ENCODE peak calls at places on chromosomes 3 and 15, in eight cellular contexts. One of them, this sample, is unnamed.
A peak's percentile ranks its signal among the peaks of the same experiment; 100 is the strongest.

GRCh38 chr3:17130956-17131355 is 246.2 kb downstream of the PLCL2 start:
- DNase-seq in HCT116: no peak
- DNase-seq in left ventricle myocardium inferior: no peak
- DNase-seq in cardiac muscle cell: no peak
- DNase-seq in mammary epithelial cell: no peak
- DNase-seq in uterus: no peak
- DNase-seq in HL-60: no peak
- DNase-seq in brain microvascular endothelial cell: no peak
- DNase-seq in this sample: no peak

GRCh38 chr3:126051234-126051633 is 32.7 kb downstream of the SLC41A3 start:
- DNase-seq in HCT116: no peak
- DNase-seq in left ventricle myocardium inferior: no peak
- DNase-seq in cardiac muscle cell: no peak
- DNase-seq in mammary epithelial cell: no peak
- DNase-seq in uterus: no peak
- DNase-seq in HL-60: no peak
- DNase-seq in brain microvascular endothelial cell: no peak
- DNase-seq in this sample: no peak

GRCh38 chr3:64150527-64151238 is 74.6 kb downstream of the PRICKLE2 start:
- DNase-seq in HCT116: no peak
- DNase-seq in left ventricle myocardium inferior: peak; percentile 63
- DNase-seq in cardiac muscle cell: peak; percentile 28
- DNase-seq in mammary epithelial cell: no peak
- DNase-seq in uterus: peak; percentile 35
- DNase-seq in HL-60: no peak
- DNase-seq in brain microvascular endothelial cell: peak; percentile 98
- DNase-seq in this sample: peak; percentile 64

GRCh38 chr15:65986416-65986815 is 117.1 kb downstream of the RAB11A start:
- DNase-seq in HCT116: no peak
- DNase-seq in left ventricle myocardium inferior: no peak
- DNase-seq in cardiac muscle cell: no peak
- DNase-seq in mammary epithelial cell: no peak
- DNase-seq in uterus: no peak
- DNase-seq in HL-60: no peak
- DNase-seq in brain microvascular endothelial cell: no peak
- DNase-seq in this sample: no peak

GRCh38 chr15:29859981-29860745 is 37.9 kb upstream of the TJP1 start:
- DNase-seq in HCT116: no peak
- DNase-seq in left ventricle myocardium inferior: no peak
- DNase-seq in cardiac muscle cell: no peak
- DNase-seq in mammary epithelial cell: peak; percentile 70
- DNase-seq in uterus: no peak
- DNase-seq in HL-60: no peak
- DNase-seq in brain microvascular endothelial cell: peak; percentile 69
- DNase-seq in this sample: no peak

GRCh38 chr3:55180161-55180560 is 252.3 kb upstream of the LRTM1 start:
- DNase-seq in HCT116: no peak
- DNase-seq in left ventricle myocardium inferior: no peak
- DNase-seq in cardiac muscle cell: no peak
- DNase-seq in mammary epithelial cell: no peak
- DNase-seq in uterus: no peak
- DNase-seq in HL-60: no peak
- DNase-seq in brain microvascular endothelial cell: no peak
- DNase-seq in this sample: no peak

GRCh38 chr3:39808467-39809180 is 785 bp upstream of the MYRIP start:
- DNase-seq in HCT116: no peak
- DNase-seq in left ventricle myocardium inferior: no peak
- DNase-seq in cardiac muscle cell: peak; percentile 61
- DNase-seq in mammary epithelial cell: no peak
- DNase-seq in uterus: no peak
- DNase-seq in HL-60: no peak
- DNase-seq in brain microvascular endothelial cell: no peak
- DNase-seq in this sample: no peak

GRCh38 chr3:97979610-97980009 is 7.4 kb upstream of the RIOX2 start:
- DNase-seq in HCT116: no peak
- DNase-seq in left ventricle myocardium inferior: peak; percentile 43
- DNase-seq in cardiac muscle cell: peak; percentile 73
- DNase-seq in mammary epithelial cell: no peak
- DNase-seq in uterus: no peak
- DNase-seq in HL-60: no peak
- DNase-seq in brain microvascular endothelial cell: no peak
- DNase-seq in this sample: no peak

GRCh38 chr3:78281381-78281780 is 1241.5 kb downstream of the ROBO2 start:
- DNase-seq in HCT116: no peak
- DNase-seq in left ventricle myocardium inferior: no peak
- DNase-seq in cardiac muscle cell: no peak
- DNase-seq in mammary epithelial cell: no peak
- DNase-seq in uterus: no peak
- DNase-seq in HL-60: no peak
- DNase-seq in brain microvascular endothelial cell: no peak
- DNase-seq in this sample: no peak

GRCh38 chr15:86001200-86001599 is 78.5 kb upstream of the AGBL1 start:
- DNase-seq in HCT116: no peak
- DNase-seq in left ventricle myocardium inferior: no peak
- DNase-seq in cardiac muscle cell: no peak
- DNase-seq in mammary epithelial cell: peak; percentile 89
- DNase-seq in uterus: peak; percentile 25
- DNase-seq in HL-60: no peak
- DNase-seq in brain microvascular endothelial cell: no peak
- DNase-seq in this sample: no peak

GRCh38 chr15:29688981-29689723 is 133.1 kb downstream of the TJP1 start:
- DNase-seq in HCT116: no peak
- DNase-seq in left ventricle myocardium inferior: no peak
- DNase-seq in cardiac muscle cell: no peak
- DNase-seq in mammary epithelial cell: no peak
- DNase-seq in uterus: peak; percentile 11
- DNase-seq in HL-60: no peak
- DNase-seq in brain microvascular endothelial cell: no peak
- DNase-seq in this sample: no peak

GRCh38 chr15:29938701-29939340 is 116.6 kb upstream of the TJP1 start:
- DNase-seq in HCT116: no peak
- DNase-seq in left ventricle myocardium inferior: no peak
- DNase-seq in cardiac muscle cell: no peak
- DNase-seq in mammary epithelial cell: no peak
- DNase-seq in uterus: no peak
- DNase-seq in HL-60: no peak
- DNase-seq in brain microvascular endothelial cell: no peak
- DNase-seq in this sample: no peak

GRCh38 chr3:61730058-61730457 is 168.7 kb downstream of the PTPRG start:
- DNase-seq in HCT116: no peak
- DNase-seq in left ventricle myocardium inferior: no peak
- DNase-seq in cardiac muscle cell: no peak
- DNase-seq in mammary epithelial cell: no peak
- DNase-seq in uterus: no peak
- DNase-seq in HL-60: no peak
- DNase-seq in brain microvascular endothelial cell: no peak
- DNase-seq in this sample: no peak

GRCh38 chr3:160677459-160677901 is 520 bp downstream of the ARL14 start:
- DNase-seq in HCT116: no peak
- DNase-seq in left ventricle myocardium inferior: no peak
- DNase-seq in cardiac muscle cell: no peak
- DNase-seq in mammary epithelial cell: peak; percentile 30
- DNase-seq in uterus: no peak
- DNase-seq in HL-60: no peak
- DNase-seq in brain microvascular endothelial cell: peak; percentile 29
- DNase-seq in this sample: no peak

GRCh38 chr15:77504310-77504709 is 83.6 kb downstream of the HMG20A start:
- DNase-seq in HCT116: no peak
- DNase-seq in left ventricle myocardium inferior: no peak
- DNase-seq in cardiac muscle cell: no peak
- DNase-seq in mammary epithelial cell: no peak
- DNase-seq in uterus: no peak
- DNase-seq in HL-60: no peak
- DNase-seq in brain microvascular endothelial cell: no peak
- DNase-seq in this sample: no peak

DNA sequence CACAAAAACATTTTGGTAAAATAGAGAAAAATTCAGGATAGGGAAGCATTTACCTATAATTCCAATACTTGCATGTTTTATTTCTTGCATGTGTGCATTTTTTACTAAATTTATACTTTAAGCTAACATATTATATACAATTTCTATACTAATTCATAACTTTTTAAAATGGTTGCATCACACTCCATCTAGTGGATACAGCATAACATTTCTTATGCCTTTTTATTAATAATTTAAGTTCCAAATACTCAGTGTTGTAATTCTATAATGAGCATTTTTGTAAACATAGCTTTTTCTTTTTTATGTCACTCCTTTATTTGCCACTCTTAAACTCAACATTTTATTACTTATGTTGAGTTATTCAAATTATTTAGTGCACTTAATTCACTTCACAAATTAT is 477.7 kb downstream of the ZBBX start:
- DNase-seq in HCT116: no peak
- DNase-seq in left ventricle myocardium inferior: no peak
- DNase-seq in cardiac muscle cell: no peak
- DNase-seq in mammary epithelial cell: no peak
- DNase-seq in uterus: no peak
- DNase-seq in HL-60: no peak
- DNase-seq in brain microvascular endothelial cell: no peak
- DNase-seq in this sample: no peak
- TF ChIP-seq CTCF in HCT116: peak; percentile 35
- TF ChIP-seq CTCF in left ventricle myocardium inferior: no peak
- TF ChIP-seq CTCF in cardiac muscle cell: no peak
- TF ChIP-seq CTCF in mammary epithelial cell: peak; percentile 19
- TF ChIP-seq CTCF in uterus: no peak
- TF ChIP-seq CTCF in HL-60: no peak
- TF ChIP-seq CTCF in brain microvascular endothelial cell: no peak
- TF ChIP-seq CTCF in this sample: peak; percentile 12

GRCh38 chr3:197285557-197285956 is 12.9 kb downstream of the DLG1 start:
- DNase-seq in HCT116: no peak
- DNase-seq in left ventricle myocardium inferior: no peak
- DNase-seq in cardiac muscle cell: no peak
- DNase-seq in mammary epithelial cell: no peak
- DNase-seq in uterus: no peak
- DNase-seq in HL-60: no peak
- DNase-seq in brain microvascular endothelial cell: no peak
- DNase-seq in this sample: no peak

GRCh38 chr3:197278933-197279332 is 19.5 kb downstream of the DLG1 start:
- DNase-seq in HCT116: no peak
- DNase-seq in left ventricle myocardium inferior: no peak
- DNase-seq in cardiac muscle cell: no peak
- DNase-seq in mammary epithelial cell: no peak
- DNase-seq in uterus: no peak
- DNase-seq in HL-60: no peak
- DNase-seq in brain microvascular endothelial cell: no peak
- DNase-seq in this sample: no peak

GRCh38 chr3:197281849-197282248 is 16.6 kb downstream of the DLG1 start:
- DNase-seq in HCT116: no peak
- DNase-seq in left ventricle myocardium inferior: no peak
- DNase-seq in cardiac muscle cell: no peak
- DNase-seq in mammary epithelial cell: no peak
- DNase-seq in uterus: no peak
- DNase-seq in HL-60: no peak
- DNase-seq in brain microvascular endothelial cell: no peak
- DNase-seq in this sample: no peak

GRCh38 chr3:197280156-197280555 is 18.3 kb downstream of the DLG1 start:
- DNase-seq in HCT116: no peak
- DNase-seq in left ventricle myocardium inferior: no peak
- DNase-seq in cardiac muscle cell: no peak
- DNase-seq in mammary epithelial cell: no peak
- DNase-seq in uterus: no peak
- DNase-seq in HL-60: no peak
- DNase-seq in brain microvascular endothelial cell: no peak
- DNase-seq in this sample: no peak
- H3K27ac ChIP-seq in HCT116: no peak overlapping the region
- H3K27ac ChIP-seq in left ventricle myocardium inferior: no peak overlapping the region
- H3K27ac ChIP-seq in cardiac muscle cell: no peak overlapping the region
- H3K27ac ChIP-seq in mammary epithelial cell: no peak overlapping the region
- H3K27ac ChIP-seq in uterus: no peak overlapping the region
- H3K27ac ChIP-seq in HL-60: no peak overlapping the region
- H3K27ac ChIP-seq in brain microvascular endothelial cell: no peak overlapping the region
- H3K27ac ChIP-seq in this sample: no peak overlapping the region

GRCh38 chr15:99103279-99103678 is 1.6 kb upstream of the SYNM start:
- DNase-seq in HCT116: no peak
- DNase-seq in left ventricle myocardium inferior: no peak
- DNase-seq in cardiac muscle cell: no peak
- DNase-seq in mammary epithelial cell: no peak
- DNase-seq in uterus: peak; percentile 6
- DNase-seq in HL-60: no peak
- DNase-seq in brain microvascular endothelial cell: no peak
- DNase-seq in this sample: no peak

GRCh38 chr15:99102332-99103235 is 2.3 kb upstream of the SYNM start:
- DNase-seq in HCT116: no peak
- DNase-seq in left ventricle myocardium inferior: no peak
- DNase-seq in cardiac muscle cell: no peak
- DNase-seq in mammary epithelial cell: no peak
- DNase-seq in uterus: peak; percentile 11
- DNase-seq in HL-60: no peak
- DNase-seq in brain microvascular endothelial cell: no peak
- DNase-seq in this sample: no peak

GRCh38 chr15:99106417-99107220 is 1.7 kb downstream of the SYNM start:
- DNase-seq in HCT116: no peak
- DNase-seq in left ventricle myocardium inferior: peak; percentile 66
- DNase-seq in cardiac muscle cell: no peak
- DNase-seq in mammary epithelial cell: no peak
- DNase-seq in uterus: no peak
- DNase-seq in HL-60: no peak
- DNase-seq in brain microvascular endothelial cell: peak; percentile 44
- DNase-seq in this sample: no peak

GRCh38 chr15:99105516-99106341 is 849 bp downstream of the SYNM start:
- DNase-seq in HCT116: no peak
- DNase-seq in left ventricle myocardium inferior: peak; percentile 53
- DNase-seq in cardiac muscle cell: peak; percentile 72
- DNase-seq in mammary epithelial cell: peak; percentile 75
- DNase-seq in uterus: peak; percentile 36
- DNase-seq in HL-60: peak; percentile 21
- DNase-seq in brain microvascular endothelial cell: peak; percentile 26
- DNase-seq in this sample: peak; percentile 53

GRCh38 chr15:99104788-99105515 is at the start of gene SYNM:
- DNase-seq in HCT116: peak; percentile 77
- DNase-seq in left ventricle myocardium inferior: peak; percentile 84
- DNase-seq in cardiac muscle cell: peak; percentile 92
- DNase-seq in mammary epithelial cell: peak; percentile 74
- DNase-seq in uterus: peak; percentile 66
- DNase-seq in HL-60: peak; percentile 39
- DNase-seq in brain microvascular endothelial cell: peak; percentile 39
- DNase-seq in this sample: peak; percentile 74
- H3K27me3 ChIP-seq in HCT116: no peaks in the 10 kb centered on the region
- H3K27me3 ChIP-seq in left ventricle myocardium inferior: peaks cover 5% of the 10 kb centered on the region
- H3K27me3 ChIP-seq in cardiac muscle cell: peaks cover 63% of the 10 kb centered on the region
- H3K27me3 ChIP-seq in mammary epithelial cell: peaks cover 1% of the 10 kb centered on the region
- H3K27me3 ChIP-seq in uterus: no peaks in the 10 kb centered on the region
- H3K27me3 ChIP-seq in HL-60: peaks cover 42% of the 10 kb centered on the region
- H3K27me3 ChIP-seq in brain microvascular endothelial cell: no peaks in the 10 kb centered on the region
- H3K27me3 ChIP-seq in this sample: no peaks in the 10 kb centered on the region

DNA sequence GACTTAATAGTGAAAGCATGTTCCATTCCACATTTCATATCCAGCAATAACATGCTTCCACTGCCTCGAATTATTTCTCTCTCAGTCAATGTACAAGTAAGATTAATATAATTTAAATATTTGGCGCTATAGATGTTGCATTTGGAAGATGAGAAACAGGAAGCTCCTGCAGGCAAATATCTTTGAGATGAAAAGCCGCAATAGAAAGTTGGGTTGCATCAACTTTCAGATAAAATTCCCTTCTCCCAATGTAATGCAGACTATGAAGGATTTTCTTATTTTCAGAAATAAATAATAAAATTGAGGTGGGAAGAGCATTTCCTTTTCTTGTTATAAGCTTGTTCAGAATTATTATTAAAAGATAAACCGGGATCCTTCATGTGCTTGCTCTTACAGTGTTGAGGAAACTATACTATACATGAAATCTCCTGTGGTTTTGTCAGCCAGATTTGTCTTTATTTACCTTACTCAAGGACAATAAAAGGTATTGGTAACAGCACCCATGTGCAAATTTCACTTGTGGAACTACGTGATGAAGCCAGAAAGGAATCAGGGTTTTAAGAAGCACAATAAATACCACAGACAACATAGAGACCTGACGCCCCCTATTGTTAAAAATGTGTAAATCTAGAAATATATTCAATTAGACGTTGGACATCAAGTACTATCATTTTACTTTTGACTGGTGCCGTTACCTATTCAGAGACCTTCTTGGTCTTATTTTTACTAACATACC is 307.0 kb downstream of the ARPP21 start:
- DNase-seq in HCT116: no peak
- DNase-seq in left ventricle myocardium inferior: no peak
- DNase-seq in cardiac muscle cell: peak; percentile 50
- DNase-seq in mammary epithelial cell: peak; percentile 14
- DNase-seq in uterus: no peak
- DNase-seq in HL-60: no peak
- DNase-seq in brain microvascular endothelial cell: no peak
- DNase-seq in this sample: no peak
- TF ChIP-seq CTCF in HCT116: peak; percentile 46
- TF ChIP-seq CTCF in left ventricle myocardium inferior: peak; percentile 38
- TF ChIP-seq CTCF in cardiac muscle cell: peak; percentile 48
- TF ChIP-seq CTCF in mammary epithelial cell: peak; percentile 45
- TF ChIP-seq CTCF in uterus: no peak
- TF ChIP-seq CTCF in HL-60: peak; percentile 4
- TF ChIP-seq CTCF in brain microvascular endothelial cell: peak; percentile 32
- TF ChIP-seq CTCF in this sample: peak; percentile 60

This sample was measured in dorsolateral prefrontal cortex.